ENCODE peak calls at places on chromosomes 7 and 10, in five cellular contexts. T is A549, F is epithelial cell of esophagus, V is heart right ventricle, Q is NB4. R is an unnamed sample.

GRCh38 chr10:16663472-16663871 is 141.8 kb upstream of the C1QL3 start:
- DNase-seq in T (no peak), F (no peak), V (no peak), Q (no peak), R (no peak)

GRCh38 chr7:95950698-95951097 is 178.3 kb downstream of the DYNC1I1 start:
- DNase-seq in T (no peak), F (peak; percentile 55), V (no peak), Q (no peak), R (no peak)

GRCh38 chr7:55515569-55516279 is 56.6 kb downstream of the VOPP1 start:
- DNase-seq in T (no peak), F (no peak), V (peak; percentile 40), Q (no peak), R (no peak)

GRCh38 chr7:68783671-68784070 is 814.6 kb upstream of the AUTS2 start:
- DNase-seq in T (peak; percentile 51), F (no peak), V (no peak), Q (no peak), R (no peak)

GRCh38 chr10:76906221-76906620 is 731.4 kb downstream of the KCNMA1 start:
- DNase-seq in T (no peak), F (no peak), V (no peak), Q (no peak), R (no peak)

GRCh38 chr7:28685660-28686417 is 272.3 kb downstream of the TRIL start:
- DNase-seq in T (peak; percentile 85), F (peak; percentile 98), V (peak; percentile 78), Q (peak; percentile 85), R (no peak)

GRCh38 chr7:129807863-129808262 is 144.9 kb downstream of the UBE2H start:
- DNase-seq in T (peak; percentile 46), F (no peak), V (no peak), Q (no peak), R (peak; percentile 25)

GRCh38 chr10:121426307-121426706 is 171.9 kb downstream of the FGFR2 start:
- DNase-seq in T (peak; percentile 33), F (no peak), V (no peak), Q (peak; percentile 41), R (no peak)

GRCh38 chr7:93043393-93043985 is 74.3 kb downstream of the SAMD9 start:
- DNase-seq in T (no peak), F (peak; percentile 96), V (peak; percentile 24), Q (no peak), R (peak; percentile 93)

GRCh38 chr7:69780377-69780776 is 182.1 kb downstream of the AUTS2 start:
- DNase-seq in T (peak; percentile 18), F (no peak), V (no peak), Q (no peak), R (no peak)

GRCh38 chr10:29941476-29941875 is 117.9 kb downstream of the JCAD start:
- DNase-seq in T (no peak), F (no peak), V (no peak), Q (no peak), R (no peak)

GRCh38 chr7:47500103-47500563 is 81.8 kb downstream of the TNS3 start:
- DNase-seq in T (peak; percentile 69), F (no peak), V (no peak), Q (no peak), R (peak; percentile 74)

GRCh38 chr7:9189683-9190082 is 756.3 kb downstream of the NXPH1 start:
- DNase-seq in T (no peak), F (no peak), V (no peak), Q (no peak), R (peak; percentile 30)

GRCh38 chr7:89072094-89072493 is 276.6 kb upstream of the TEX47 start:
- DNase-seq in T (no peak), F (no peak), V (no peak), Q (no peak), R (no peak)

GRCh38 chr7:47609803-47610452 is 28.0 kb upstream of the TNS3 start:
- DNase-seq in T (peak; percentile 49), F (no peak), V (no peak), Q (no peak), R (no peak)

GRCh38 chr7:104123786-104124185 is 84.0 kb downstream of the ORC5 start:
- DNase-seq in T (no peak), F (peak; percentile 62), V (no peak), Q (no peak), R (no peak)

GRCh38 chr10:75525646-75526045 is 94.2 kb downstream of the LRMDA start:
- DNase-seq in T (no peak), F (peak; percentile 11), V (no peak), Q (no peak), R (no peak)

GRCh38 chr10:77583527-77583926 is 54.1 kb downstream of the KCNMA1 start:
- DNase-seq in T (no peak), F (peak; percentile 82), V (no peak), Q (no peak), R (no peak)

GRCh38 chr10:49178489-49179471 is 9.4 kb downstream of the TMEM273 start:
- DNase-seq in T (no peak), F (no peak), V (no peak), Q (no peak), R (no peak)

GRCh38 chr10:25142465-25142864 is 32.3 kb upstream of the GPR158 start:
- DNase-seq in T (no peak), F (no peak), V (no peak), Q (no peak), R (no peak)

GRCh38 chr7:139358541-139359365 is 941 bp upstream of the LUC7L2 start:
- DNase-seq in T (peak; percentile 67), F (peak; percentile 24), V (no peak), Q (peak; percentile 72), R (no peak)

GRCh38 chr10:113967096-113967495 is 76.6 kb upstream of the ADRB1 start:
- DNase-seq in T (no peak), F (no peak), V (no peak), Q (no peak), R (no peak)

GRCh38 chr10:132371641-132372081 is 25.3 kb upstream of the PWWP2B start:
- DNase-seq in T (no peak), F (no peak), V (no peak), Q (peak; percentile 56), R (peak; percentile 59)

GRCh38 chr7:123220396-123220795 is 20.6 kb upstream of the SLC13A1 start:
- DNase-seq in T (no peak), F (no peak), V (no peak), Q (no peak), R (no peak)

GRCh38 chr10:75508814-75509306 is 77.4 kb downstream of the LRMDA start:
- DNase-seq in T (no peak), F (no peak), V (no peak), Q (no peak), R (no peak)

GRCh38 chr7:117019786-117020604 is 66.7 kb downstream of the ST7 start:
- DNase-seq in T (peak; percentile 70), F (peak; percentile 87), V (peak; percentile 50), Q (no peak), R (no peak)

GRCh38 chr10:21961847-21962246 is 41.7 kb downstream of the DNAJC1 start:
- DNase-seq in T (no peak), F (no peak), V (no peak), Q (peak; percentile 35), R (no peak)

GRCh38 chr7:120441850-120442249 is 168.9 kb downstream of the KCND2 start:
- DNase-seq in T (no peak), F (no peak), V (no peak), Q (no peak), R (no peak)

GRCh38 chr7:55992346-55992745 is 28.0 kb downstream of the NIPSNAP2 start:
- DNase-seq in T (no peak), F (no peak), V (no peak), Q (no peak), R (no peak)

GRCh38 chr10:96606216-96606615 is 19.4 kb upstream of the TM9SF3 start:
- DNase-seq in T (no peak), F (no peak), V (no peak), Q (no peak), R (no peak)

GRCh38 chr7:124084024-124084423 is 51.2 kb upstream of the TMEM229A start:
- DNase-seq in T (no peak), F (no peak), V (no peak), Q (no peak), R (no peak)

GRCh38 chr7:85186521-85187241 is at the start of gene SEMA3D:
- DNase-seq in T (peak; percentile 75), F (peak; percentile 87), V (peak; percentile 67), Q (peak; percentile 79), R (peak; percentile 93)

GRCh38 chr7:120041798-120042197 is 231.2 kb upstream of the KCND2 start:
- DNase-seq in T (no peak), F (no peak), V (no peak), Q (no peak), R (no peak)

GRCh38 chr7:137846588-137847417 is at the start of gene DGKI:
- DNase-seq in T (no peak), F (no peak), V (peak; percentile 20), Q (no peak), R (no peak)

GRCh38 chr10:121961456-121961855 is 13.6 kb downstream of the NSMCE4A start:
- DNase-seq in T (no peak), F (no peak), V (no peak), Q (no peak), R (no peak)

GRCh38 chr10:29317423-29318021 is 28.7 kb downstream of the LYZL1 start:
- DNase-seq in T (no peak), F (no peak), V (no peak), Q (no peak), R (no peak)

GRCh38 chr10:23291551-23292334 is 52.9 kb downstream of the C10orf67 start:
- DNase-seq in T (no peak), F (no peak), V (no peak), Q (no peak), R (no peak)

GRCh38 chr10:23293145-23293724 is 51.4 kb downstream of the C10orf67 start:
- DNase-seq in T (peak; percentile 44), F (peak; percentile 59), V (no peak), Q (peak; percentile 50), R (no peak)

GRCh38 chr10:23293973-23294372 is 50.6 kb downstream of the C10orf67 start:
- DNase-seq in T (no peak), F (no peak), V (no peak), Q (no peak), R (no peak)

GRCh38 chr10:23294638-23295247 is 49.9 kb downstream of the C10orf67 start:
- DNase-seq in T (no peak), F (peak; percentile 22), V (no peak), Q (no peak), R (no peak)
- TF ChIP-seq CTCF in T (peak; percentile 53), F (peak; percentile 41), V (peak; percentile 16), Q (peak; percentile 8), R (peak; percentile 84)

GRCh38 chr7:53209129-53209528 is 173.7 kb downstream of the POM121L12 start:
- DNase-seq in T (no peak), F (no peak), V (no peak), Q (no peak), R (no peak)
- TF ChIP-seq CTCF in T (no peak), F (no peak), V (no peak), Q (no peak), R (no peak)

GRCh38 chr10:110480387-110480786 is 17.3 kb upstream of the DUSP5 start:
- DNase-seq in T (no peak), F (no peak), V (no peak), Q (no peak), R (no peak)
- TF ChIP-seq CTCF in T (no peak), F (no peak), V (no peak), Q (no peak), R (no peak)

DNA sequence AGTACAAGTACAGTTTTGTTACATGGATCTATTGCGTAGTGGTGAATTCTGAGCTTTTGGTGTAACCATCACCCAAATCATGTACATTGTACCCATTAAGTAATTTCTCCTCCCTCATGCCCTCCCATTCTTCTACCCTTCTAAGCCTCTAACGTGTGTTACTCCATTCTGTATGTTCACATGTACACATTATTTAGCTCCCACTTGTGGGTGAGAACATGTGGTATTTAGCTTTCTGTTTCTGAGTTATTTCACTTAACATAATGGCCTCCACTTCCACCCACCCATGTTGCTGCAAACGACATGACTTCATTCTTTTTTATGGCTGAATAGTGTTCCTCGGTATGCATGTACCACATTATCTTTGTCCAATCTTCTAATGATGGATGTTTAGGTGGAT is 251.3 kb downstream of the CAMK1D start:
- DNase-seq in T (no peak), F (no peak), V (no peak), Q (no peak), R (no peak)
- TF ChIP-seq CTCF in T (no peak), F (no peak), V (no peak), Q (no peak), R (no peak)

R was measured in chondrocyte.